ENCODE peak calls at places on chromosomes 11 and 22, in five cellular contexts. Q is spleen, P is AG04450, Z is GM23338, W is tibial artery. S is an unnamed sample.

GRCh38 chr11:68314203-68314885 is 2.0 kb downstream of the LRP5 start:
- DNase-seq in Q (no peak), P (no peak), Z (peak; percentile 59), W (no peak), S (no peak)

GRCh38 chr11:416757-417621 is 2.2 kb upstream of the SIGIRR start:
- DNase-seq in Q (peak; percentile 93), P (no peak), Z (peak; percentile 93), W (no peak), S (no peak)

GRCh38 chr11:94933225-94934130 is 39.9 kb downstream of the CWC15 start:
- DNase-seq in Q (no peak), P (peak; percentile 92), Z (no peak), W (peak; percentile 54), S (no peak)

GRCh38 chr22:35443338-35443737 is 43.4 kb downstream of the MCM5 start:
- DNase-seq in Q (no peak), P (no peak), Z (no peak), W (no peak), S (no peak)

GRCh38 chr22:27591060-27591459 is 210.5 kb downstream of the MN1 start:
- DNase-seq in Q (peak; percentile 71), P (no peak), Z (no peak), W (no peak), S (no peak)

GRCh38 chr11:112965601-112966125 is 4.4 kb downstream of the NCAM1 start:
- DNase-seq in Q (no peak), P (no peak), Z (no peak), W (no peak), S (no peak)

GRCh38 chr11:64060861-64061444 is 25.2 kb downstream of the FLRT1 start:
- DNase-seq in Q (peak; percentile 83), P (no peak), Z (peak; percentile 92), W (no peak), S (no peak)

GRCh38 chr11:132746305-132746704 is 786.0 kb downstream of the OPCML start:
- DNase-seq in Q (no peak), P (no peak), Z (no peak), W (no peak), S (no peak)

GRCh38 chr22:25153961-25154685 is 45.5 kb upstream of the CRYBB3 start:
- DNase-seq in Q (no peak), P (no peak), Z (peak; percentile 54), W (peak; percentile 77), S (no peak)

GRCh38 chr11:47498584-47499152 is 49.7 kb upstream of the RAPSN start:
- DNase-seq in Q (no peak), P (no peak), Z (no peak), W (no peak), S (no peak)

GRCh38 chr11:94515398-94515797 is 3.1 kb downstream of the C11orf97 start:
- DNase-seq in Q (no peak), P (no peak), Z (no peak), W (no peak), S (no peak)

GRCh38 chr22:37248251-37248650 is 4.2 kb upstream of the RAC2 start:
- DNase-seq in Q (peak; percentile 28), P (no peak), Z (no peak), W (no peak), S (peak; percentile 39)

GRCh38 chr22:44743247-44743646 is 9.1 kb upstream of the ARHGAP8 start:
- DNase-seq in Q (no peak), P (no peak), Z (no peak), W (no peak), S (no peak)

GRCh38 chr11:91952056-91952455 is 272.6 kb upstream of the FAT3 start:
- DNase-seq in Q (no peak), P (no peak), Z (no peak), W (no peak), S (no peak)

GRCh38 chr11:11430431-11430830 is 77.4 kb upstream of the CSNK2A3 start:
- DNase-seq in Q (no peak), P (no peak), Z (no peak), W (no peak), S (no peak)

GRCh38 chr22:19895160-19895849 is 40.6 kb upstream of the GNB1L start:
- DNase-seq in Q (peak; percentile 64), P (no peak), Z (no peak), W (no peak), S (no peak)

GRCh38 chr11:69702239-69702668 is 1.6 kb downstream of the FGF19 start:
- DNase-seq in Q (peak; percentile 35), P (no peak), Z (peak; percentile 93), W (no peak), S (no peak)

GRCh38 chr11:31861011-31861410 is 49.9 kb upstream of the PAX6 start:
- DNase-seq in Q (no peak), P (no peak), Z (no peak), W (no peak), S (no peak)

GRCh38 chr11:14544611-14545010 is 24.4 kb upstream of the PSMA1 start:
- DNase-seq in Q (no peak), P (no peak), Z (no peak), W (no peak), S (no peak)

GRCh38 chr22:30876925-30877553 is 91.5 kb downstream of the MORC2 start:
- DNase-seq in Q (no peak), P (no peak), Z (no peak), W (peak; percentile 19), S (no peak)

GRCh38 chr11:108938604-108939003 is 273.7 kb downstream of the DDX10 start:
- DNase-seq in Q (no peak), P (no peak), Z (no peak), W (no peak), S (no peak)

GRCh38 chr22:37043828-37044538 is 7.6 kb upstream of the KCTD17 start:
- DNase-seq in Q (peak; percentile 89), P (no peak), Z (peak; percentile 68), W (no peak), S (peak; percentile 82)

GRCh38 chr11:33655842-33656600 is 44.6 kb downstream of the C11orf91 start:
- DNase-seq in Q (no peak), P (no peak), Z (no peak), W (no peak), S (no peak)

GRCh38 chr11:9776203-9776602 is 112.3 kb downstream of the SWAP70 start:
- DNase-seq in Q (no peak), P (no peak), Z (no peak), W (no peak), S (no peak)

GRCh38 chr11:2741377-2742131 is 41.8 kb upstream of the KCNQ1OT1 start:
- DNase-seq in Q (peak; percentile 64), P (peak; percentile 39), Z (no peak), W (no peak), S (no peak)

GRCh38 chr22:17116931-17117330 is 4.2 kb downstream of the TMEM121B start:
- DNase-seq in Q (peak; percentile 33), P (no peak), Z (no peak), W (no peak), S (no peak)

GRCh38 chr11:113991170-113991569 is 16.3 kb downstream of the HTR3A start:
- DNase-seq in Q (no peak), P (no peak), Z (peak; percentile 87), W (no peak), S (peak; percentile 49)

GRCh38 chr22:44776535-44777363 is 24.4 kb downstream of the ARHGAP8 start:
- DNase-seq in Q (no peak), P (no peak), Z (no peak), W (no peak), S (no peak)

GRCh38 chr22:26763633-26764295 is 106.4 kb downstream of the MIAT start:
- DNase-seq in Q (no peak), P (no peak), Z (no peak), W (peak; percentile 40), S (no peak)

GRCh38 chr22:39474351-39474991 is 17.7 kb downstream of the MGAT3 start:
- DNase-seq in Q (no peak), P (no peak), Z (peak; percentile 79), W (no peak), S (no peak)

S was measured in cardiac septum.